ENCODE peak calls at places on chromosome 22, in nine cellular contexts. H, G, F, T, N, D, K, V and P are unnamed samples. For H3K9me3, the result is how much of the 10 kb centered on the place peaks cover.

GRCh38 chr22:30887418-30887817 is 81.2 kb downstream of the MORC2 start:
- DNase-seq in V (no peak), N (peak), H (no peak), K (no peak), D (peak), G (no peak), T (no peak), F (no peak), P (no peak)

GRCh38 chr22:29041408-29041807 is 20.2 kb downstream of the C22orf31 start:
- DNase-seq in T (no peak), F (no peak), V (no peak), D (no peak), G (no peak), K (no peak), N (no peak), H (no peak), P (peak)

GRCh38 chr22:37518509-37519267 is 527 bp downstream of the CARD10 start:
- DNase-seq in K (no peak), H (no peak), D (peak), T (no peak), F (no peak), G (no peak), N (no peak), V (no peak), P (no peak)

GRCh38 chr22:32793604-32794003 is 7.9 kb upstream of the TIMP3 start:
- DNase-seq in D (no peak), T (no peak), V (no peak), F (no peak), H (no peak), N (no peak), K (no peak), G (no peak), P (no peak)

GRCh38 chr22:37334859-37335818 is 52.8 kb downstream of the CYTH4 start:
- DNase-seq in G (no peak), H (peak), K (no peak), F (no peak), D (no peak), V (no peak), N (no peak), T (no peak), P (no peak)

GRCh38 chr22:30202531-30203006 is 44.0 kb downstream of the LIF start:
- DNase-seq in K (no peak), N (no peak), H (peak), F (peak), D (no peak), V (peak), T (no peak), G (no peak), P (no peak)

GRCh38 chr22:40326905-40327735 is 19.2 kb upstream of the ADSL start:
- DNase-seq in D (no peak), K (no peak), G (no peak), N (peak), V (no peak), F (no peak), T (no peak), H (peak), P (peak)

GRCh38 chr22:20080776-20081654 is 974 bp downstream of the DGCR8 start:
- DNase-seq in V (peak), T (peak), H (peak), D (no peak), G (no peak), F (no peak), K (no peak), N (no peak), P (peak)

GRCh38 chr22:25064894-25065560 is 112.5 kb downstream of the KIAA1671 start:
- DNase-seq in K (no peak), N (no peak), H (no peak), G (no peak), D (no peak), T (no peak), V (no peak), F (no peak), P (peak)

GRCh38 chr22:19984201-19984753 is 32.3 kb downstream of the ARVCF start:
- DNase-seq in K (no peak), G (no peak), V (no peak), T (no peak), N (peak), D (no peak), F (peak), H (peak), P (peak)

GRCh38 chr22:29225422-29226090 is 19.9 kb downstream of the EMID1 start:
- DNase-seq in N (no peak), T (no peak), F (peak), K (peak), G (no peak), H (no peak), V (no peak), D (no peak), P (peak)

GRCh38 chr22:44620129-44620840 is 81.7 kb upstream of the PRR5 start:
- DNase-seq in K (peak), G (peak), N (peak), V (peak), T (peak), H (peak), D (peak), F (peak), P (no peak)

GRCh38 chr22:40120783-40121182 is 56.9 kb upstream of the TNRC6B start:
- DNase-seq in N (no peak), D (no peak), F (no peak), H (no peak), V (no peak), T (no peak), G (no peak), K (no peak), P (no peak)

GRCh38 chr22:38454361-38455062 is 487 bp downstream of the KCNJ4 start:
- DNase-seq in N (peak), F (no peak), K (no peak), T (peak), D (no peak), H (no peak), V (no peak), G (no peak), P (no peak)

GRCh38 chr22:33013531-33014162 is 44.5 kb downstream of the SYN3 start:
- DNase-seq in D (no peak), T (no peak), H (no peak), V (no peak), G (no peak), F (no peak), N (no peak), K (no peak), P (no peak)

GRCh38 chr22:36430863-36431262 is 43.1 kb upstream of the MYH9 start:
- DNase-seq in T (peak), H (peak), G (no peak), F (no peak), V (no peak), D (no peak), K (no peak), N (no peak), P (no peak)

GRCh38 chr22:44330727-44331660 is 18.2 kb upstream of the SHISAL1 start:
- DNase-seq in D (no peak), H (no peak), T (peak), F (no peak), G (no peak), K (no peak), V (no peak), N (no peak), P (peak)

GRCh38 chr22:47038206-47038835 is 275.9 kb downstream of the TBC1D22A start:
- DNase-seq in N (no peak), T (no peak), K (no peak), H (no peak), D (no peak), F (no peak), V (no peak), G (no peak), P (no peak)

GRCh38 chr22:50698546-50698945 is 25.9 kb downstream of the SHANK3 start:
- DNase-seq in N (no peak), V (no peak), D (peak), H (no peak), F (no peak), K (no peak), T (no peak), G (no peak), P (no peak)

GRCh38 chr22:29016067-29016938 is 45.3 kb downstream of the C22orf31 start:
- DNase-seq in V (no peak), T (no peak), H (no peak), K (no peak), N (no peak), D (peak), G (no peak), F (no peak), P (no peak)

GRCh38 chr22:32877196-32877595 is 75.7 kb downstream of the TIMP3 start:
- DNase-seq in H (no peak), K (no peak), V (no peak), T (no peak), D (no peak), F (no peak), N (no peak), G (no peak), P (no peak)

GRCh38 chr22:20015971-20016733 is 471 bp downstream of the ARVCF start:
- DNase-seq in H (peak), T (peak), N (no peak), D (no peak), K (no peak), G (no peak), F (peak), V (no peak), P (peak)

GRCh38 chr22:17725465-17725800 is 48.8 kb downstream of the BID start:
- DNase-seq in K (no peak), V (no peak), F (no peak), T (no peak), G (no peak), N (no peak), D (no peak), H (no peak), P (no peak)

DNA sequence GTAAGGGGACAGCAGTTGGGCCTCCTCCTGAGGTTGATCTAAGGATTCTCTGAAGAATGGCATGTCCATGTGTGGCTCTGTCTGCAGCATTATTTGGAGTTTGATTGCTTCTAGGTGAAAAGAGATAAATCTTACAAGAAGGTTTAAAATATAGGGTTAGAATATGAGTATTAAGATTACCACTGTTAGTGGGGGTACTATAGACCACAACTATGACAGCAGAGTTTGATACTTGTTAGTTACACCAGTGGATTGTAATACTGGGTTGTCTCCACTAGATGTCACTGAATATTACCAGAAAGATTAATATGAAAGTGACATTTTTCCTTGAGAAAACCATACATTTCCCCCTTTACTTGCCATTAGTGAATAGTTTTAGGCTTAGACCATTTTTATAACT is 47.9 kb downstream of the ZNF280B start:
- DNase-seq in T (peak), D (no peak), N (no peak), H (peak), V (no peak), G (no peak), F (no peak), K (no peak), P (no peak)
- H3K9me3 ChIP-seq in T (under half), D (under half), N (under half), H (under half), V (under half), G (under half), F (under half), K (under half), P (under half)

GRCh38 chr22:48486163-48486957 is 1341.3 kb downstream of the BRD1 start:
- DNase-seq in F (no peak), K (no peak), D (peak), G (no peak), V (no peak), N (no peak), T (no peak), H (no peak), P (no peak)

GRCh38 chr22:48490513-48491411 is 1336.9 kb downstream of the BRD1 start:
- DNase-seq in H (no peak), N (no peak), V (no peak), D (peak), T (no peak), K (no peak), F (peak), G (no peak), P (no peak)

GRCh38 chr22:48489551-48490512 is 1337.8 kb downstream of the BRD1 start:
- DNase-seq in D (peak), F (peak), V (no peak), H (no peak), N (no peak), G (no peak), T (no peak), K (no peak), P (peak)

GRCh38 chr22:48488149-48488551 is 1339.5 kb downstream of the BRD1 start:
- DNase-seq in H (no peak), T (no peak), F (no peak), K (no peak), V (no peak), D (no peak), G (no peak), N (no peak), P (no peak)

GRCh38 chr22:48488611-48489456 is 1338.8 kb downstream of the BRD1 start:
- DNase-seq in G (no peak), N (no peak), V (no peak), H (no peak), K (no peak), T (no peak), F (no peak), D (peak), P (no peak)
- H3K9me3 ChIP-seq in G (under half), N (under half), V (under half), H (under half), K (under half), T (under half), F (under half), D (under half), P (under half)

GRCh38 chr22:41913040-41913719 is 1.7 kb downstream of the SHISA8 start:
- DNase-seq in F (no peak), N (no peak), K (no peak), T (no peak), H (no peak), V (no peak), G (no peak), D (no peak), P (no peak)
- H3K9me3 ChIP-seq in F (under half), N (under half), K (under half), T (under half), H (under half), V (under half), G (under half), D (under half), P (under half)

GRCh38 chr22:49660794-49661781 is 166.6 kb downstream of the BRD1 start:
- DNase-seq in H (no peak), D (peak), V (no peak), N (no peak), F (peak), K (no peak), G (no peak), T (no peak), P (no peak)

GRCh38 chr22:49660321-49660720 is 167.4 kb downstream of the BRD1 start:
- DNase-seq in T (no peak), N (no peak), V (no peak), D (peak), F (peak), G (no peak), H (no peak), K (no peak), P (no peak)

GRCh38 chr22:49658902-49659280 is 168.8 kb downstream of the BRD1 start:
- DNase-seq in H (no peak), G (no peak), F (no peak), D (peak), N (no peak), V (no peak), T (no peak), K (no peak), P (no peak)

GRCh38 chr22:49659281-49659923 is 168.3 kb downstream of the BRD1 start:
- DNase-seq in T (no peak), G (no peak), K (no peak), H (no peak), N (no peak), V (no peak), F (no peak), D (peak), P (no peak)

DNA sequence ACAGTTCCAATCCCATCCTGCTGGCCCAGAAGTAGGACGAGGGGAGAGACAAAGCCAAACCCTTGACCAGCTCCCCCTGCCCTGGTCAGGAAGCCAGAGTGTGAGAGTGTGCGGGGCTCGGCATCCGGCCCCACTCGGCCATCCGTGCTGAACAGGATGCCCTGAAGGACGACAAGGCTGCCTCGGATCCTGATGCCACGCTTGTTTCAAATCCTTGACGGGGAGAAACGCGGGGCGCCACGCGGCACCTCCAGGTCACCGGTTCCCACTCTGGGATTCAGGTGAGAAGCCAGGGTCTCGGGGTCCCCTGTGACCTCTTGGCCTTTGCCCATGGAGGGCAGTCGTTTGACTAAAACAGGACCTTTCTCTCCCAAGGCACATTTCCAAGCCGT is 167.8 kb downstream of the BRD1 start:
- DNase-seq in H (no peak), V (no peak), D (no peak), T (no peak), K (no peak), G (no peak), N (no peak), F (peak), P (no peak)
- H3K9me3 ChIP-seq in H (under half), V (under half), D (under half), T (under half), K (under half), G (under half), N (under half), F (under half), P (under half)

GRCh38 chr22:21931056-21931455 is 21.6 kb downstream of the PPM1F start:
- DNase-seq in N (no peak), K (no peak), H (no peak), F (no peak), D (no peak), V (no peak), G (no peak), T (no peak), P (no peak)
- H3K9me3 ChIP-seq in N (under half), K (under half), H (under half), F (under half), D (under half), V (under half), G (under half), T (under half), P (under half)

GRCh38 chr22:48475661-48476345 is 1351.9 kb downstream of the BRD1 start:
- DNase-seq in F (no peak), V (no peak), K (no peak), H (no peak), G (no peak), T (no peak), N (no peak), D (no peak), P (no peak)
- H3K9me3 ChIP-seq in F (under half), V (under half), K (under half), H (under half), G (under half), T (under half), N (under half), D (under half), P (under half)

DNA sequence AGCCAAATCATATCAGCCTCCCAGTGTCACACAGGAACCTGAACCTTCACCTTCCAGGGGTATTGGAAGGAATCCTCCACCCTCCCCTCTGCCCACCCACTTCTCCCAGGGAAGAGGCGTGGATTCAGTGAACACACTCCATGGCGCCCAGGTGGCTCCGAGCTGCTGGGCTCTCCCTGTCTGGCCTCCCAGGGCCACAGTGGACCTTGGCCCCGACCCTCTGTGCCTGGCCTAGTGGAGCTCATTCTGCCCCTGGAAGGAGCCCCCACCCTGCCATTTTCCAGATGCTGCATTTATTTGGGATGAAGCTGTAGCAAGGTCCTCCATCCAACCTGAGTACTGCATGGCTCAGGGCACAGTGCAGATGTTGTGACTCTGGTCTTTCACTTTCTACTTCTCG is 1340.1 kb downstream of the TBC1D22A start:
- DNase-seq in H (no peak), N (no peak), F (no peak), K (no peak), D (no peak), V (no peak), G (no peak), T (no peak), P (no peak)
- H3K9me3 ChIP-seq in H (under half), N (under half), F (under half), K (under half), D (under half), V (under half), G (under half), T (under half), P (under half)

GRCh38 chr22:11613898-11614755 is 3913.9 kb upstream of the OR11H1 start:
- DNase-seq in N (no peak), V (no peak), G (no peak), F (no peak), H (no peak), T (no peak), K (no peak), D (no peak), P (no peak)
- H3K9me3 ChIP-seq in N (under half), V (under half), G (under half), F (under half), H (under half), T (under half), K (under half), D (under half), P (under half)